ENCODE peak calls at places on chromosomes 4 and X, in six cellular contexts. G, M, A, D, N and E are unnamed samples.

GRCh38 chr4:76233967-76234678 is 17.4 kb upstream of the FAM47E start:
- DNase-seq in G (no peak), M (no peak), A (no peak), D (no peak), N (no peak), E (no peak)

GRCh38 chrX:150635952-150636351 is 57.2 kb upstream of the MTMR1 start:
- DNase-seq in G (no peak), M (peak), A (no peak), D (no peak), N (no peak), E (peak)

GRCh38 chr4:7662507-7662846 is 227.7 kb upstream of the PSAPL1 start:
- DNase-seq in G (no peak), M (no peak), A (no peak), D (no peak), N (no peak), E (no peak)

GRCh38 chr4:687048-687974 is 1.6 kb downstream of the SLC49A3 start:
- DNase-seq in G (no peak), M (peak), A (no peak), D (no peak), N (no peak), E (no peak)

GRCh38 chr4:147560632-147561031 is 56.6 kb upstream of the TMEM184C start:
- DNase-seq in G (no peak), M (peak), A (no peak), D (no peak), N (no peak), E (no peak)

GRCh38 chr4:48262926-48263325 is 6.7 kb downstream of the TEC start:
- DNase-seq in G (no peak), M (peak), A (no peak), D (no peak), N (no peak), E (no peak)

GRCh38 chr4:147833254-147833653 is 101.4 kb downstream of the ARHGAP10 start:
- DNase-seq in G (no peak), M (peak), A (no peak), D (no peak), N (no peak), E (no peak)

GRCh38 chrX:15653961-15654360 is 10.6 kb downstream of the CLTRN start:
- DNase-seq in G (no peak), M (no peak), A (no peak), D (no peak), N (no peak), E (no peak)

GRCh38 chrX:41923257-41923924 is at the start of gene CASK:
- DNase-seq in G (peak), M (peak), A (peak), D (peak), N (peak), E (peak)

GRCh38 chrX:13345037-13345436 is 25.2 kb upstream of the ATXN3L start:
- DNase-seq in G (no peak), M (no peak), A (no peak), D (no peak), N (no peak), E (no peak)

GRCh38 chrX:151852294-151852693 is 60.4 kb upstream of the MAGEA4 start:
- DNase-seq in G (no peak), M (no peak), A (no peak), D (no peak), N (no peak), E (no peak)

GRCh38 chrX:27254663-27255062 is 208.5 kb downstream of the PPP4R3C start:
- DNase-seq in G (no peak), M (no peak), A (no peak), D (no peak), N (no peak), E (no peak)

GRCh38 chr4:41418444-41418843 is 119.5 kb upstream of the LIMCH1 start:
- DNase-seq in G (no peak), M (peak), A (no peak), D (no peak), N (no peak), E (no peak)

GRCh38 chr4:8069102-8069752 is 89.4 kb downstream of the ABLIM2 start:
- DNase-seq in G (no peak), M (no peak), A (no peak), D (no peak), N (no peak), E (no peak)

GRCh38 chr4:21512351-21512750 is 436.2 kb downstream of the KCNIP4 start:
- DNase-seq in G (no peak), M (peak), A (peak), D (peak), N (no peak), E (no peak)